ENCODE peak calls at places on chromosome 19, in five cellular contexts. Z, E, H, J and W are unnamed samples.

GRCh38 chr19:39265321-39265916 is 2.8 kb upstream of the IFNL2 start:
- DNase-seq in Z (no peak), E (no peak), H (no peak), J (no peak), W (no peak)

GRCh38 chr19:18488838-18489626 is 32.8 kb downstream of the ELL start:
- DNase-seq in Z (peak; percentile 65), E (no peak), H (no peak), J (peak; percentile 77), W (no peak)

GRCh38 chr19:5172859-5173577 is 167.6 kb downstream of the PTPRS start:
- DNase-seq in Z (peak; percentile 56), E (peak; percentile 94), H (peak; percentile 97), J (peak; percentile 49), W (peak; percentile 79)

GRCh38 chr19:55368701-55369563 is 1.3 kb downstream of the IL11 start:
- DNase-seq in Z (peak; percentile 81), E (no peak), H (no peak), J (peak; percentile 80), W (no peak)

GRCh38 chr19:43438291-43439162 is 23.8 kb downstream of the TEX101 start:
- DNase-seq in Z (no peak), E (peak; percentile 84), H (peak; percentile 82), J (peak; percentile 51), W (peak; percentile 92)

GRCh38 chr19:55624109-55625003 is at the start of gene ZNF784:
- DNase-seq in Z (peak; percentile 97), E (peak; percentile 94), H (peak; percentile 83), J (peak; percentile 99), W (peak; percentile 96)

GRCh38 chr19:4298772-4299550 is 3.2 kb downstream of the TMIGD2 start:
- DNase-seq in Z (no peak), E (no peak), H (no peak), J (no peak), W (no peak)

GRCh38 chr19:37470216-37470615 is 1.1 kb downstream of the ZNF570 start:
- DNase-seq in Z (no peak), E (no peak), H (no peak), J (no peak), W (no peak)

GRCh38 chr19:17538684-17539287 is 16.7 kb upstream of the COLGALT1 start:
- DNase-seq in Z (no peak), E (no peak), H (no peak), J (no peak), W (no peak)

GRCh38 chr19:41030651-41031050 is 39.6 kb downstream of the CYP2B6 start:
- DNase-seq in Z (no peak), E (no peak), H (no peak), J (no peak), W (no peak)
- TF ChIP-seq CTCF in Z (peak; percentile 40), E (no peak), H (no peak), J (no peak), W (no peak)

GRCh38 chr19:12838893-12839656 is 760 bp downstream of the MAST1 start:
- DNase-seq in Z (no peak), E (no peak), H (no peak), J (no peak), W (no peak)
- TF ChIP-seq EZH2 in Z (no peak), E (peak; percentile 89), H (no peak), J (no peak), W (no peak)

GRCh38 chr19:44764975-44765948 is 12.4 kb upstream of the CBLC start:
- DNase-seq in Z (no peak), E (no peak), H (peak; percentile 71), J (peak; percentile 70), W (no peak)
- H3K27ac ChIP-seq in Z (no peak overlapping the region), E (no peak overlapping the region), H (peak overlapping the region; percentile 31), J (peak overlapping the region; percentile 54), W (no peak overlapping the region)

GRCh38 chr19:45854167-45854778 is 8.7 kb downstream of the SYMPK start:
- DNase-seq in Z (no peak), E (no peak), H (peak; percentile 10), J (no peak), W (no peak)

GRCh38 chr19:45852941-45853340 is 10.0 kb downstream of the SYMPK start:
- DNase-seq in Z (no peak), E (no peak), H (peak; percentile 32), J (no peak), W (no peak)

GRCh38 chr19:45852145-45852750 is 10.7 kb downstream of the SYMPK start:
- DNase-seq in Z (no peak), E (no peak), H (peak; percentile 19), J (no peak), W (no peak)

GRCh38 chr19:45847661-45848060 is 15.3 kb downstream of the SYMPK start:
- DNase-seq in Z (no peak), E (no peak), H (peak; percentile 26), J (no peak), W (no peak)

DNA sequence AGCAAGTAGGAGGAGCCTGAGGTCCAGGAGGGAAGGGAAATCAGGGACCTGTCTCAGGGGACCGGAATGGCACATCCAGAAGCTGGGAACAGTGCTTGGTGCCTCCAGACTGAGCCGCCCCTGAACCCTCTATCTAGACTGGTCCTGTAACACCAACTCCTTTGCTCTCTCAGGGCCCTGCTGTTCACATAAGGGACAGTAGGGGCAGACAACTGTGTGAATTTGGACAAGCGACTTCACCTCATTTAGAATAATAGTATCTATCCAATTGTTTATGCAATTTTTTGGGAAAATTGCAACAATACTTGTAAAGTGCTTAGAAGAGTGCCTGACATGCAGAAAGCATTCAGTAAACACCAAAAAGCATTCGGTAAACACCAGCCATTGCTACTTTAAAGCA is 14.0 kb downstream of the SYMPK start:
- DNase-seq in Z (no peak), E (no peak), H (peak; percentile 34), J (no peak), W (no peak)
- TF ChIP-seq CTCF in Z (peak; percentile 22), E (peak; percentile 5), H (peak; percentile 61), J (peak; percentile 18), W (peak; percentile 26)